ENCODE peak calls at places on chromosomes 13 and 19, in nine cellular contexts. One of them, this sample, is unnamed.

GRCh38 chr13:75739244-75739868 is 103.2 kb downstream of the LMO7 start:
- DNase-seq in psoas muscle: no peak
- DNase-seq in hepatocyte: no peak
- DNase-seq in heart left ventricle: no peak
- DNase-seq in CD8-positive, alpha-beta T cell: no peak
- DNase-seq in mesenchymal stem cell: no peak
- DNase-seq in H9: no peak
- DNase-seq in tibial artery: no peak
- DNase-seq in heart right ventricle: no peak
- DNase-seq in this sample: no peak

GRCh38 chr19:13430790-13431582 is 75.3 kb downstream of the CACNA1A start:
- DNase-seq in tibial artery: no peak
- DNase-seq in heart right ventricle: peak; percentile 35
- DNase-seq in hepatocyte: peak; percentile 51
- DNase-seq in heart left ventricle: peak; percentile 24
- DNase-seq in CD8-positive, alpha-beta T cell: peak; percentile 29
- DNase-seq in H9: peak; percentile 71
- DNase-seq in psoas muscle: peak; percentile 33
- DNase-seq in mesenchymal stem cell: peak; percentile 6
- DNase-seq in this sample: peak; percentile 35

GRCh38 chr19:12847159-12848139 is 9.1 kb downstream of the MAST1 start:
- DNase-seq in mesenchymal stem cell: peak; percentile 75
- DNase-seq in tibial artery: peak; percentile 84
- DNase-seq in psoas muscle: peak; percentile 87
- DNase-seq in hepatocyte: peak; percentile 93
- DNase-seq in heart left ventricle: peak; percentile 83
- DNase-seq in CD8-positive, alpha-beta T cell: peak; percentile 73
- DNase-seq in H9: peak; percentile 94
- DNase-seq in heart right ventricle: peak; percentile 89
- DNase-seq in this sample: peak; percentile 72

GRCh38 chr19:13016628-13017305 is 21.5 kb downstream of the NFIX start:
- DNase-seq in psoas muscle: no peak
- DNase-seq in heart left ventricle: no peak
- DNase-seq in heart right ventricle: no peak
- DNase-seq in mesenchymal stem cell: no peak
- DNase-seq in hepatocyte: no peak
- DNase-seq in CD8-positive, alpha-beta T cell: no peak
- DNase-seq in H9: no peak
- DNase-seq in tibial artery: no peak
- DNase-seq in this sample: no peak

GRCh38 chr19:4575978-4576933 is 16.8 kb upstream of the SEMA6B start:
- DNase-seq in H9: peak; percentile 84
- DNase-seq in hepatocyte: peak; percentile 63
- DNase-seq in CD8-positive, alpha-beta T cell: peak; percentile 62
- DNase-seq in mesenchymal stem cell: peak; percentile 71
- DNase-seq in tibial artery: no peak
- DNase-seq in heart right ventricle: peak; percentile 80
- DNase-seq in psoas muscle: peak; percentile 70
- DNase-seq in heart left ventricle: peak; percentile 75
- DNase-seq in this sample: peak; percentile 36

GRCh38 chr19:21383980-21384582 is 12.9 kb upstream of the ZNF493 start:
- DNase-seq in H9: no peak
- DNase-seq in psoas muscle: no peak
- DNase-seq in heart left ventricle: no peak
- DNase-seq in heart right ventricle: no peak
- DNase-seq in hepatocyte: no peak
- DNase-seq in tibial artery: no peak
- DNase-seq in CD8-positive, alpha-beta T cell: no peak
- DNase-seq in mesenchymal stem cell: no peak
- DNase-seq in this sample: no peak

GRCh38 chr19:55146648-55147218 is 2.3 kb downstream of the TNNT1 start:
- DNase-seq in hepatocyte: peak; percentile 44
- DNase-seq in CD8-positive, alpha-beta T cell: no peak
- DNase-seq in heart right ventricle: no peak
- DNase-seq in psoas muscle: no peak
- DNase-seq in mesenchymal stem cell: no peak
- DNase-seq in H9: peak; percentile 95
- DNase-seq in tibial artery: no peak
- DNase-seq in heart left ventricle: no peak
- DNase-seq in this sample: no peak

GRCh38 chr13:60654405-60654804 is 257.4 kb downstream of the TDRD3 start:
- DNase-seq in heart left ventricle: peak; percentile 53
- DNase-seq in H9: no peak
- DNase-seq in mesenchymal stem cell: peak; percentile 0
- DNase-seq in hepatocyte: peak; percentile 62
- DNase-seq in heart right ventricle: peak; percentile 25
- DNase-seq in psoas muscle: no peak
- DNase-seq in tibial artery: no peak
- DNase-seq in CD8-positive, alpha-beta T cell: no peak
- DNase-seq in this sample: peak; percentile 53

GRCh38 chr19:18161691-18162039 is 8.7 kb downstream of the PIK3R2 start:
- DNase-seq in mesenchymal stem cell: no peak
- DNase-seq in CD8-positive, alpha-beta T cell: no peak
- DNase-seq in tibial artery: no peak
- DNase-seq in heart left ventricle: no peak
- DNase-seq in heart right ventricle: no peak
- DNase-seq in psoas muscle: no peak
- DNase-seq in H9: no peak
- DNase-seq in hepatocyte: no peak
- DNase-seq in this sample: no peak

GRCh38 chr13:68257111-68257842 is 1027.1 kb upstream of the PCDH9 start:
- DNase-seq in mesenchymal stem cell: peak; percentile 53
- DNase-seq in H9: no peak
- DNase-seq in heart right ventricle: no peak
- DNase-seq in tibial artery: no peak
- DNase-seq in hepatocyte: no peak
- DNase-seq in CD8-positive, alpha-beta T cell: no peak
- DNase-seq in psoas muscle: no peak
- DNase-seq in heart left ventricle: no peak
- DNase-seq in this sample: no peak

GRCh38 chr13:82501804-82502203 is 1380.5 kb downstream of the SLITRK1 start:
- DNase-seq in CD8-positive, alpha-beta T cell: no peak
- DNase-seq in psoas muscle: no peak
- DNase-seq in hepatocyte: no peak
- DNase-seq in heart left ventricle: no peak
- DNase-seq in H9: no peak
- DNase-seq in mesenchymal stem cell: no peak
- DNase-seq in heart right ventricle: no peak
- DNase-seq in tibial artery: no peak
- DNase-seq in this sample: no peak

GRCh38 chr19:18960370-18960769 is 19.4 kb upstream of the HOMER3 start:
- DNase-seq in mesenchymal stem cell: no peak
- DNase-seq in psoas muscle: no peak
- DNase-seq in tibial artery: no peak
- DNase-seq in CD8-positive, alpha-beta T cell: no peak
- DNase-seq in heart right ventricle: no peak
- DNase-seq in heart left ventricle: no peak
- DNase-seq in H9: no peak
- DNase-seq in hepatocyte: no peak
- DNase-seq in this sample: no peak

GRCh38 chr19:39400997-39401548 is 5.6 kb upstream of the ZFP36 start:
- DNase-seq in heart right ventricle: no peak
- DNase-seq in heart left ventricle: no peak
- DNase-seq in hepatocyte: peak; percentile 33
- DNase-seq in mesenchymal stem cell: no peak
- DNase-seq in CD8-positive, alpha-beta T cell: no peak
- DNase-seq in H9: no peak
- DNase-seq in tibial artery: no peak
- DNase-seq in psoas muscle: no peak
- DNase-seq in this sample: no peak
- H3K4me1 ChIP-seq in heart right ventricle: peaks cover 16% of the 10 kb centered on the region
- H3K4me1 ChIP-seq in heart left ventricle: peaks cover 13% of the 10 kb centered on the region
- H3K4me1 ChIP-seq in hepatocyte: peaks cover 53% of the 10 kb centered on the region
- H3K4me1 ChIP-seq in mesenchymal stem cell: peaks cover 32% of the 10 kb centered on the region
- H3K4me1 ChIP-seq in CD8-positive, alpha-beta T cell: peaks cover 78% of the 10 kb centered on the region
- H3K4me1 ChIP-seq in H9: peaks cover 6% of the 10 kb centered on the region
- H3K4me1 ChIP-seq in tibial artery: peaks cover 6% of the 10 kb centered on the region
- H3K4me1 ChIP-seq in psoas muscle: peaks cover 40% of the 10 kb centered on the region
- H3K4me1 ChIP-seq in this sample: peaks cover 23% of the 10 kb centered on the region

DNA sequence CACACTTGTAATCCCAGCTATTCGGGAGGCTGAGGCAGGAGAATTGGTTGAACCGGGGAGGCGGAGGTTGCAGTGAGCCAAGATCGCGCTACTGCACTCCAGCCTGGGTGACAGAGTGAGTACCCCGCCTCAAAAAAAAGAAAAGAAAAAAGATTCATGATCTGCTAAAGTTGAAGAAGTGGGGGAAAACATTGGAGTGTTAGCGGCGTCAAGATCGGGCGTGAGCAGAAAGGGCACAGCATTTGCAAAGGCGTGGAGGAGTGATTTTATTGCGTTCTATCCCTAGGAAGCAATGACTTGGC is 874 bp upstream of the DNM2 start:
- DNase-seq in psoas muscle: no peak
- DNase-seq in hepatocyte: no peak
- DNase-seq in CD8-positive, alpha-beta T cell: no peak
- DNase-seq in heart left ventricle: no peak
- DNase-seq in heart right ventricle: no peak
- DNase-seq in H9: no peak
- DNase-seq in mesenchymal stem cell: no peak
- DNase-seq in tibial artery: no peak
- DNase-seq in this sample: no peak
- H3K27ac ChIP-seq in psoas muscle: no peak overlapping the region
- H3K27ac ChIP-seq in hepatocyte: no peak overlapping the region
- H3K27ac ChIP-seq in CD8-positive, alpha-beta T cell: no peak overlapping the region
- H3K27ac ChIP-seq in heart left ventricle: peak overlapping the region; percentile 68
- H3K27ac ChIP-seq in heart right ventricle: no peak overlapping the region
- H3K27ac ChIP-seq in H9: no peak overlapping the region
- H3K27ac ChIP-seq in mesenchymal stem cell: no peak overlapping the region
- H3K27ac ChIP-seq in tibial artery: peak overlapping the region; percentile 59
- H3K27ac ChIP-seq in this sample: peak overlapping the region; percentile 48

DNA sequence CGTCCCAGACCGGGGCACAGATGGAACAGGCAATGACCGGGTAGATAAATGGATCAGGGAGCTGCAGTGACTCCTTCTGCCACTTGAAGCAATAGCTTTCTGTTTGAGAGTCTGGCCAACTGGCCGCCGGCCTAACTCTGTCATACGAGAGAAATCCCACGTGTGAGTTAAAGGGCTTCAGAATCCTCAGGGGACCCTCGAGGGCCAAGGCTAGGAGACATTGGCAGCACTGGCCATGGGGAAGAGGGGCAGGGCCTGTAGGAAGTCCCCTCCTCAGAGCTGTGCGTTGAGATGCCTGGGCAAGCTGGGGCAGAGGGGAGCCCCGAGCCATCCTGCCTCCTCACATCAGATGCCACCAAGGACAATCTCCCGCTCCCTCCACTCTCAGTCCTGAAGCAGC is 51.6 kb downstream of the KLF2 start:
- DNase-seq in CD8-positive, alpha-beta T cell: no peak
- DNase-seq in hepatocyte: no peak
- DNase-seq in mesenchymal stem cell: no peak
- DNase-seq in H9: peak; percentile 25
- DNase-seq in tibial artery: no peak
- DNase-seq in heart right ventricle: no peak
- DNase-seq in heart left ventricle: peak; percentile 59
- DNase-seq in psoas muscle: no peak
- DNase-seq in this sample: no peak
- H3K4me1 ChIP-seq in CD8-positive, alpha-beta T cell: peaks cover 89% of the 10 kb centered on the region
- H3K4me1 ChIP-seq in hepatocyte: no peaks in the 10 kb centered on the region
- H3K4me1 ChIP-seq in mesenchymal stem cell: peaks cover 29% of the 10 kb centered on the region
- H3K4me1 ChIP-seq in H9: no peaks in the 10 kb centered on the region
- H3K4me1 ChIP-seq in tibial artery: peaks cover under 1% of the 10 kb centered on the region
- H3K4me1 ChIP-seq in heart right ventricle: peaks cover 12% of the 10 kb centered on the region
- H3K4me1 ChIP-seq in heart left ventricle: peaks cover 28% of the 10 kb centered on the region
- H3K4me1 ChIP-seq in psoas muscle: peaks cover 11% of the 10 kb centered on the region
- H3K4me1 ChIP-seq in this sample: peaks cover 2% of the 10 kb centered on the region

GRCh38 chr13:97945792-97946419 is 7.6 kb upstream of the IPO5 start:
- DNase-seq in psoas muscle: no peak
- DNase-seq in heart right ventricle: no peak
- DNase-seq in mesenchymal stem cell: no peak
- DNase-seq in CD8-positive, alpha-beta T cell: no peak
- DNase-seq in heart left ventricle: no peak
- DNase-seq in tibial artery: no peak
- DNase-seq in H9: no peak
- DNase-seq in hepatocyte: no peak
- DNase-seq in this sample: no peak

GRCh38 chr13:97944396-97945029 is 9.0 kb upstream of the IPO5 start:
- DNase-seq in heart left ventricle: no peak
- DNase-seq in mesenchymal stem cell: peak; percentile 25
- DNase-seq in psoas muscle: no peak
- DNase-seq in CD8-positive, alpha-beta T cell: no peak
- DNase-seq in hepatocyte: no peak
- DNase-seq in heart right ventricle: no peak
- DNase-seq in H9: no peak
- DNase-seq in tibial artery: no peak
- DNase-seq in this sample: no peak

GRCh38 chr13:97948041-97948440 is 5.4 kb upstream of the IPO5 start:
- DNase-seq in mesenchymal stem cell: no peak
- DNase-seq in psoas muscle: no peak
- DNase-seq in hepatocyte: no peak
- DNase-seq in heart right ventricle: no peak
- DNase-seq in tibial artery: no peak
- DNase-seq in H9: no peak
- DNase-seq in CD8-positive, alpha-beta T cell: no peak
- DNase-seq in heart left ventricle: no peak
- DNase-seq in this sample: no peak

GRCh38 chr13:97946951-97947588 is 6.4 kb upstream of the IPO5 start:
- DNase-seq in heart left ventricle: no peak
- DNase-seq in H9: no peak
- DNase-seq in CD8-positive, alpha-beta T cell: no peak
- DNase-seq in hepatocyte: no peak
- DNase-seq in tibial artery: no peak
- DNase-seq in heart right ventricle: no peak
- DNase-seq in mesenchymal stem cell: peak; percentile 73
- DNase-seq in psoas muscle: no peak
- DNase-seq in this sample: no peak

GRCh38 chr13:97945342-97945741 is 8.1 kb upstream of the IPO5 start:
- DNase-seq in heart left ventricle: no peak
- DNase-seq in H9: no peak
- DNase-seq in mesenchymal stem cell: no peak
- DNase-seq in heart right ventricle: no peak
- DNase-seq in hepatocyte: no peak
- DNase-seq in CD8-positive, alpha-beta T cell: no peak
- DNase-seq in psoas muscle: no peak
- DNase-seq in tibial artery: no peak
- DNase-seq in this sample: no peak
- H3K27ac ChIP-seq in heart left ventricle: no peak overlapping the region
- H3K27ac ChIP-seq in H9: no peak overlapping the region
- H3K27ac ChIP-seq in mesenchymal stem cell: peak overlapping the region; percentile 54
- H3K27ac ChIP-seq in heart right ventricle: no peak overlapping the region
- H3K27ac ChIP-seq in hepatocyte: no peak overlapping the region
- H3K27ac ChIP-seq in CD8-positive, alpha-beta T cell: no peak overlapping the region
- H3K27ac ChIP-seq in psoas muscle: no peak overlapping the region
- H3K27ac ChIP-seq in tibial artery: no peak overlapping the region
- H3K27ac ChIP-seq in this sample: no peak overlapping the region

GRCh38 chr13:46666727-46667456 is 113.9 kb downstream of the LRCH1 start:
- DNase-seq in psoas muscle: no peak
- DNase-seq in H9: peak; percentile 81
- DNase-seq in heart left ventricle: peak; percentile 46
- DNase-seq in mesenchymal stem cell: no peak
- DNase-seq in tibial artery: peak; percentile 82
- DNase-seq in heart right ventricle: peak; percentile 45
- DNase-seq in CD8-positive, alpha-beta T cell: no peak
- DNase-seq in hepatocyte: peak; percentile 21
- DNase-seq in this sample: no peak
- H3K4me1 ChIP-seq in psoas muscle: peaks cover 24% of the 10 kb centered on the region
- H3K4me1 ChIP-seq in H9: peaks cover 18% of the 10 kb centered on the region
- H3K4me1 ChIP-seq in heart left ventricle: peaks cover 42% of the 10 kb centered on the region
- H3K4me1 ChIP-seq in mesenchymal stem cell: peaks cover 11% of the 10 kb centered on the region
- H3K4me1 ChIP-seq in tibial artery: no peaks in the 10 kb centered on the region
- H3K4me1 ChIP-seq in heart right ventricle: peaks cover 9% of the 10 kb centered on the region
- H3K4me1 ChIP-seq in CD8-positive, alpha-beta T cell: peaks cover 25% of the 10 kb centered on the region
- H3K4me1 ChIP-seq in hepatocyte: peaks cover 38% of the 10 kb centered on the region
- H3K4me1 ChIP-seq in this sample: peaks cover 12% of the 10 kb centered on the region

This sample was measured in small intestine.